ENCODE peak calls at places on chromosomes 2 and 18, in nine cellular contexts. One of them, this sample, is unnamed.

GRCh38 chr2:146094185-146094584 is 1574.3 kb upstream of the ZEB2 start:
- DNase-seq in cardiac fibroblast: no peak
- DNase-seq in NCI-H2107: no peak
- DNase-seq in DND-41: no peak
- DNase-seq in T-helper 2 cell: no peak
- DNase-seq in AG08396: no peak
- DNase-seq in colonic mucosa: no peak
- DNase-seq in Peyer's patch: no peak
- DNase-seq in GM23248: no peak
- DNase-seq in this sample: no peak

GRCh38 chr2:136238552-136239346 is 120.8 kb upstream of the CXCR4 start:
- DNase-seq in cardiac fibroblast: peak
- DNase-seq in NCI-H2107: no peak
- DNase-seq in DND-41: peak
- DNase-seq in T-helper 2 cell: no peak
- DNase-seq in AG08396: no peak
- DNase-seq in colonic mucosa: no peak
- DNase-seq in Peyer's patch: no peak
- DNase-seq in GM23248: peak
- DNase-seq in this sample: peak

GRCh38 chr2:209114588-209114987 is 309.3 kb upstream of the MAP2 start:
- DNase-seq in cardiac fibroblast: no peak
- DNase-seq in NCI-H2107: no peak
- DNase-seq in DND-41: no peak
- DNase-seq in T-helper 2 cell: no peak
- DNase-seq in AG08396: no peak
- DNase-seq in colonic mucosa: no peak
- DNase-seq in Peyer's patch: no peak
- DNase-seq in GM23248: no peak
- DNase-seq in this sample: no peak

GRCh38 chr2:62195421-62196277 is at the start of gene B3GNT2:
- DNase-seq in cardiac fibroblast: peak
- DNase-seq in NCI-H2107: peak
- DNase-seq in DND-41: peak
- DNase-seq in T-helper 2 cell: peak
- DNase-seq in AG08396: peak
- DNase-seq in colonic mucosa: peak
- DNase-seq in Peyer's patch: peak
- DNase-seq in GM23248: peak
- DNase-seq in this sample: peak

GRCh38 chr2:217058791-217059755 is 199.2 kb upstream of the TNP1 start:
- DNase-seq in cardiac fibroblast: no peak
- DNase-seq in NCI-H2107: no peak
- DNase-seq in DND-41: no peak
- DNase-seq in T-helper 2 cell: no peak
- DNase-seq in AG08396: no peak
- DNase-seq in colonic mucosa: no peak
- DNase-seq in Peyer's patch: no peak
- DNase-seq in GM23248: peak
- DNase-seq in this sample: no peak

GRCh38 chr2:28399289-28399688 is 6.6 kb downstream of the FOSL2 start:
- DNase-seq in cardiac fibroblast: no peak
- DNase-seq in NCI-H2107: no peak
- DNase-seq in DND-41: no peak
- DNase-seq in T-helper 2 cell: no peak
- DNase-seq in AG08396: no peak
- DNase-seq in colonic mucosa: no peak
- DNase-seq in Peyer's patch: peak
- DNase-seq in GM23248: no peak
- DNase-seq in this sample: no peak

GRCh38 chr2:88671786-88672427 is 19.6 kb upstream of the RPIA start:
- DNase-seq in cardiac fibroblast: peak
- DNase-seq in NCI-H2107: peak
- DNase-seq in DND-41: peak
- DNase-seq in T-helper 2 cell: no peak
- DNase-seq in AG08396: peak
- DNase-seq in colonic mucosa: no peak
- DNase-seq in Peyer's patch: no peak
- DNase-seq in GM23248: peak
- DNase-seq in this sample: no peak

GRCh38 chr18:63207154-63207790 is 112.3 kb downstream of the BCL2 start:
- DNase-seq in cardiac fibroblast: no peak
- DNase-seq in NCI-H2107: peak
- DNase-seq in DND-41: peak
- DNase-seq in T-helper 2 cell: no peak
- DNase-seq in AG08396: no peak
- DNase-seq in colonic mucosa: peak
- DNase-seq in Peyer's patch: no peak
- DNase-seq in GM23248: no peak
- DNase-seq in this sample: no peak

GRCh38 chr2:209642146-209642815 is 129.4 kb upstream of the UNC80 start:
- DNase-seq in cardiac fibroblast: no peak
- DNase-seq in NCI-H2107: no peak
- DNase-seq in DND-41: no peak
- DNase-seq in T-helper 2 cell: no peak
- DNase-seq in AG08396: no peak
- DNase-seq in colonic mucosa: no peak
- DNase-seq in Peyer's patch: no peak
- DNase-seq in GM23248: peak
- DNase-seq in this sample: no peak

GRCh38 chr2:85034158-85034557 is 63.2 kb downstream of the KCMF1 start:
- DNase-seq in cardiac fibroblast: no peak
- DNase-seq in NCI-H2107: no peak
- DNase-seq in DND-41: no peak
- DNase-seq in T-helper 2 cell: no peak
- DNase-seq in AG08396: no peak
- DNase-seq in colonic mucosa: no peak
- DNase-seq in Peyer's patch: no peak
- DNase-seq in GM23248: no peak
- DNase-seq in this sample: no peak

GRCh38 chr2:142041105-142041504 is 89.7 kb downstream of the LRP1B start:
- DNase-seq in cardiac fibroblast: no peak
- DNase-seq in NCI-H2107: no peak
- DNase-seq in DND-41: no peak
- DNase-seq in T-helper 2 cell: no peak
- DNase-seq in AG08396: no peak
- DNase-seq in colonic mucosa: no peak
- DNase-seq in Peyer's patch: no peak
- DNase-seq in GM23248: peak
- DNase-seq in this sample: no peak

GRCh38 chr18:51110073-51110797 is 80.2 kb downstream of the SMAD4 start:
- DNase-seq in cardiac fibroblast: peak
- DNase-seq in NCI-H2107: peak
- DNase-seq in DND-41: peak
- DNase-seq in T-helper 2 cell: peak
- DNase-seq in AG08396: peak
- DNase-seq in colonic mucosa: peak
- DNase-seq in Peyer's patch: peak
- DNase-seq in GM23248: peak
- DNase-seq in this sample: no peak

GRCh38 chr2:166314022-166314759 is 61.6 kb downstream of the SCN9A start:
- DNase-seq in cardiac fibroblast: peak
- DNase-seq in NCI-H2107: no peak
- DNase-seq in DND-41: no peak
- DNase-seq in T-helper 2 cell: no peak
- DNase-seq in AG08396: peak
- DNase-seq in colonic mucosa: no peak
- DNase-seq in Peyer's patch: no peak
- DNase-seq in GM23248: peak
- DNase-seq in this sample: no peak

GRCh38 chr2:42010743-42011298 is 37.0 kb upstream of the PKDCC start:
- DNase-seq in cardiac fibroblast: peak
- DNase-seq in NCI-H2107: no peak
- DNase-seq in DND-41: no peak
- DNase-seq in T-helper 2 cell: no peak
- DNase-seq in AG08396: peak
- DNase-seq in colonic mucosa: no peak
- DNase-seq in Peyer's patch: no peak
- DNase-seq in GM23248: peak
- DNase-seq in this sample: no peak

GRCh38 chr2:41907716-41908328 is 140.0 kb upstream of the PKDCC start:
- DNase-seq in cardiac fibroblast: no peak
- DNase-seq in NCI-H2107: no peak
- DNase-seq in DND-41: no peak
- DNase-seq in T-helper 2 cell: no peak
- DNase-seq in AG08396: no peak
- DNase-seq in colonic mucosa: no peak
- DNase-seq in Peyer's patch: no peak
- DNase-seq in GM23248: peak
- DNase-seq in this sample: no peak

GRCh38 chr2:88253375-88253774 is 83.2 kb downstream of the THNSL2 start:
- DNase-seq in cardiac fibroblast: no peak
- DNase-seq in NCI-H2107: no peak
- DNase-seq in DND-41: no peak
- DNase-seq in T-helper 2 cell: no peak
- DNase-seq in AG08396: no peak
- DNase-seq in colonic mucosa: no peak
- DNase-seq in Peyer's patch: no peak
- DNase-seq in GM23248: no peak
- DNase-seq in this sample: no peak

GRCh38 chr2:205913668-205914067 is 172.3 kb downstream of the INO80D start:
- DNase-seq in cardiac fibroblast: no peak
- DNase-seq in NCI-H2107: no peak
- DNase-seq in DND-41: no peak
- DNase-seq in T-helper 2 cell: no peak
- DNase-seq in AG08396: no peak
- DNase-seq in colonic mucosa: no peak
- DNase-seq in Peyer's patch: no peak
- DNase-seq in GM23248: no peak
- DNase-seq in this sample: no peak

GRCh38 chr18:44680271-44681038 is at the start of gene SETBP1:
- DNase-seq in cardiac fibroblast: peak
- DNase-seq in NCI-H2107: peak
- DNase-seq in DND-41: peak
- DNase-seq in T-helper 2 cell: peak
- DNase-seq in AG08396: peak
- DNase-seq in colonic mucosa: peak
- DNase-seq in Peyer's patch: peak
- DNase-seq in GM23248: peak
- DNase-seq in this sample: peak

GRCh38 chr2:186755066-186755465 is 61.2 kb downstream of the FAM171B start:
- DNase-seq in cardiac fibroblast: peak
- DNase-seq in NCI-H2107: no peak
- DNase-seq in DND-41: no peak
- DNase-seq in T-helper 2 cell: no peak
- DNase-seq in AG08396: peak
- DNase-seq in colonic mucosa: no peak
- DNase-seq in Peyer's patch: no peak
- DNase-seq in GM23248: peak
- DNase-seq in this sample: no peak

GRCh38 chr2:160109939-160110673 is 47.7 kb upstream of the PLA2R1 start:
- DNase-seq in cardiac fibroblast: peak
- DNase-seq in NCI-H2107: peak
- DNase-seq in DND-41: peak
- DNase-seq in T-helper 2 cell: peak
- DNase-seq in AG08396: peak
- DNase-seq in colonic mucosa: peak
- DNase-seq in Peyer's patch: peak
- DNase-seq in GM23248: peak
- DNase-seq in this sample: peak

GRCh38 chr2:106192752-106193490 is 1.2 kb downstream of the UXS1 start:
- DNase-seq in cardiac fibroblast: peak
- DNase-seq in NCI-H2107: peak
- DNase-seq in DND-41: peak
- DNase-seq in T-helper 2 cell: peak
- DNase-seq in AG08396: peak
- DNase-seq in colonic mucosa: peak
- DNase-seq in Peyer's patch: no peak
- DNase-seq in GM23248: peak
- DNase-seq in this sample: peak

GRCh38 chr2:221569342-221570278 is 2.5 kb downstream of the EPHA4 start:
- DNase-seq in cardiac fibroblast: no peak
- DNase-seq in NCI-H2107: no peak
- DNase-seq in DND-41: no peak
- DNase-seq in T-helper 2 cell: no peak
- DNase-seq in AG08396: no peak
- DNase-seq in colonic mucosa: no peak
- DNase-seq in Peyer's patch: no peak
- DNase-seq in GM23248: no peak
- DNase-seq in this sample: no peak

GRCh38 chr2:201974651-201975050 is 59.0 kb upstream of the FZD7 start:
- DNase-seq in cardiac fibroblast: no peak
- DNase-seq in NCI-H2107: no peak
- DNase-seq in DND-41: no peak
- DNase-seq in T-helper 2 cell: no peak
- DNase-seq in AG08396: no peak
- DNase-seq in colonic mucosa: no peak
- DNase-seq in Peyer's patch: no peak
- DNase-seq in GM23248: no peak
- DNase-seq in this sample: no peak

GRCh38 chr2:236503583-236503982 is 66.0 kb upstream of the ACKR3 start:
- DNase-seq in cardiac fibroblast: no peak
- DNase-seq in NCI-H2107: no peak
- DNase-seq in DND-41: no peak
- DNase-seq in T-helper 2 cell: no peak
- DNase-seq in AG08396: no peak
- DNase-seq in colonic mucosa: no peak
- DNase-seq in Peyer's patch: no peak
- DNase-seq in GM23248: no peak
- DNase-seq in this sample: no peak

GRCh38 chr18:40957533-40958070 is 997.4 kb upstream of the PIK3C3 start:
- DNase-seq in cardiac fibroblast: no peak
- DNase-seq in NCI-H2107: no peak
- DNase-seq in DND-41: no peak
- DNase-seq in T-helper 2 cell: no peak
- DNase-seq in AG08396: no peak
- DNase-seq in colonic mucosa: no peak
- DNase-seq in Peyer's patch: no peak
- DNase-seq in GM23248: no peak
- DNase-seq in this sample: no peak

GRCh38 chr2:23992931-23993330 is 17.0 kb upstream of the MFSD2B start:
- DNase-seq in cardiac fibroblast: no peak
- DNase-seq in NCI-H2107: no peak
- DNase-seq in DND-41: no peak
- DNase-seq in T-helper 2 cell: no peak
- DNase-seq in AG08396: no peak
- DNase-seq in colonic mucosa: no peak
- DNase-seq in Peyer's patch: no peak
- DNase-seq in GM23248: no peak
- DNase-seq in this sample: no peak

GRCh38 chr2:114714316-114714715 is 271.9 kb downstream of the DPP10 start:
- DNase-seq in cardiac fibroblast: no peak
- DNase-seq in NCI-H2107: no peak
- DNase-seq in DND-41: no peak
- DNase-seq in T-helper 2 cell: no peak
- DNase-seq in AG08396: no peak
- DNase-seq in colonic mucosa: no peak
- DNase-seq in Peyer's patch: no peak
- DNase-seq in GM23248: no peak
- DNase-seq in this sample: no peak

GRCh38 chr2:128285329-128285931 is 33.2 kb downstream of the HS6ST1 start:
- DNase-seq in cardiac fibroblast: no peak
- DNase-seq in NCI-H2107: no peak
- DNase-seq in DND-41: no peak
- DNase-seq in T-helper 2 cell: no peak
- DNase-seq in AG08396: no peak
- DNase-seq in colonic mucosa: no peak
- DNase-seq in Peyer's patch: no peak
- DNase-seq in GM23248: no peak
- DNase-seq in this sample: no peak

GRCh38 chr2:137737559-137737958 is 226.7 kb upstream of the HNMT start:
- DNase-seq in cardiac fibroblast: no peak
- DNase-seq in NCI-H2107: no peak
- DNase-seq in DND-41: no peak
- DNase-seq in T-helper 2 cell: no peak
- DNase-seq in AG08396: no peak
- DNase-seq in colonic mucosa: no peak
- DNase-seq in Peyer's patch: no peak
- DNase-seq in GM23248: no peak
- DNase-seq in this sample: no peak

GRCh38 chr2:188897096-188897495 is 77.1 kb upstream of the COL3A1 start:
- DNase-seq in cardiac fibroblast: peak
- DNase-seq in NCI-H2107: no peak
- DNase-seq in DND-41: no peak
- DNase-seq in T-helper 2 cell: no peak
- DNase-seq in AG08396: peak
- DNase-seq in colonic mucosa: no peak
- DNase-seq in Peyer's patch: no peak
- DNase-seq in GM23248: peak
- DNase-seq in this sample: no peak

GRCh38 chr2:83531211-83531610 is 927.9 kb downstream of the SUCLG1 start:
- DNase-seq in cardiac fibroblast: peak
- DNase-seq in NCI-H2107: peak
- DNase-seq in DND-41: no peak
- DNase-seq in T-helper 2 cell: no peak
- DNase-seq in AG08396: no peak
- DNase-seq in colonic mucosa: no peak
- DNase-seq in Peyer's patch: no peak
- DNase-seq in GM23248: no peak
- DNase-seq in this sample: no peak